ENCODE peak calls at places on chromosomes 2 and 18, in ten cellular contexts. I is PC-3, W is fibroblast of villous mesenchyme, Q is lung, C is AG09309, X is A549, Z is astrocyte of the spinal cord, J is mammary epithelial cell, P is GM12864, M is upper lobe of left lung. D is an unnamed sample.

GRCh38 chr18:6370886-6371635 is 43.6 kb downstream of the L3MBTL4 start:
- DNase-seq in I (peak; percentile 46), W (no peak), Q (peak; percentile 56), C (no peak), X (no peak), Z (no peak), J (no peak), P (no peak), M (peak; percentile 50), D (no peak)

GRCh38 chr2:237181844-237182243 is 96.2 kb downstream of the COPS8 start:
- DNase-seq in I (no peak), W (peak; percentile 99), Q (no peak), C (peak; percentile 84), X (peak; percentile 89), Z (peak; percentile 91), J (peak; percentile 17), P (no peak), M (no peak), D (peak; percentile 87)

GRCh38 chr2:74267068-74267467 is 68.7 kb downstream of the MTHFD2 start:
- DNase-seq in I (peak; percentile 76), W (no peak), Q (peak; percentile 32), C (no peak), X (peak; percentile 56), Z (no peak), J (peak; percentile 10), P (no peak), M (peak; percentile 49), D (no peak)

GRCh38 chr2:136057023-136057801 is 60.7 kb downstream of the CXCR4 start:
- DNase-seq in I (no peak), W (no peak), Q (no peak), C (no peak), X (no peak), Z (no peak), J (no peak), P (peak; percentile 26), M (no peak), D (no peak)

GRCh38 chr2:19178175-19178574 is 180.2 kb downstream of the OSR1 start:
- DNase-seq in I (peak; percentile 44), W (no peak), Q (no peak), C (no peak), X (no peak), Z (no peak), J (peak; percentile 26), P (no peak), M (no peak), D (peak; percentile 87)

GRCh38 chr2:173955004-173955403 is 10.2 kb downstream of the SP3 start:
- DNase-seq in I (no peak), W (no peak), Q (no peak), C (no peak), X (no peak), Z (no peak), J (no peak), P (no peak), M (no peak), D (no peak)

GRCh38 chr2:167187049-167187727 is 298.9 kb downstream of the XIRP2 start:
- DNase-seq in I (no peak), W (no peak), Q (no peak), C (no peak), X (no peak), Z (no peak), J (no peak), P (no peak), M (no peak), D (no peak)

GRCh38 chr2:177295479-177295878 is 31.0 kb upstream of the NFE2L2 start:
- DNase-seq in I (no peak), W (peak; percentile 90), Q (no peak), C (peak; percentile 76), X (no peak), Z (peak; percentile 55), J (no peak), P (no peak), M (no peak), D (peak; percentile 95)

GRCh38 chr2:25982273-25982967 is at the start of gene KIF3C:
- DNase-seq in I (peak; percentile 64), W (peak; percentile 52), Q (peak; percentile 61), C (no peak), X (peak; percentile 75), Z (peak; percentile 70), J (peak; percentile 70), P (no peak), M (peak; percentile 69), D (peak; percentile 59)
- TF ChIP-seq CTCF in I (no peak), W (no peak), Q (no peak), C (no peak), X (no peak), Z (no peak), J (no peak), P (no peak), M (no peak), D (no peak)

DNA sequence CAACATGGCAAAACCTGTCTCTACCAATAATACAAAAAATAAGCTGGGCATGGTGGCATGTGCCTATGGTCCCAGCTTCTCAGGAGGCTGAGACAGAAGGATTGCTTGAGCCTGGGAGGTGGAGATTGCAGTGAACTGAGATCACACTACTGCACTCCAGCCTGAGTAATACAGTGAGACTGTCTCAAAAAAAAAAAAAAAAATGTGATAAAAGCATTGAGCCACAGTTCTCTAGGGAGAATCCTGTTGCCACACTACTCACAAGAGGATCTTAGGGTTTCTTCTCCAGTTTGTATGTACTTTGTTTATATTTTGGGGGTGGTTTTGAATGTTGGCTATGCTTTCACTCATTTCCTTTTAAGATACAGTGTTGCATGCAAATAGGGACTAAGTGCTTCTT is 62.0 kb downstream of the TMEM185B start:
- DNase-seq in I (no peak), W (peak; percentile 35), Q (no peak), C (no peak), X (no peak), Z (no peak), J (no peak), P (no peak), M (no peak), D (peak; percentile 28)
- H3K4me3 ChIP-seq in I (no peak overlapping the region), W (no peak overlapping the region), Q (no peak overlapping the region), C (no peak overlapping the region), X (no peak overlapping the region), Z (no peak overlapping the region), J (no peak overlapping the region), P (no peak overlapping the region), M (no peak overlapping the region), D (no peak overlapping the region)

DNA sequence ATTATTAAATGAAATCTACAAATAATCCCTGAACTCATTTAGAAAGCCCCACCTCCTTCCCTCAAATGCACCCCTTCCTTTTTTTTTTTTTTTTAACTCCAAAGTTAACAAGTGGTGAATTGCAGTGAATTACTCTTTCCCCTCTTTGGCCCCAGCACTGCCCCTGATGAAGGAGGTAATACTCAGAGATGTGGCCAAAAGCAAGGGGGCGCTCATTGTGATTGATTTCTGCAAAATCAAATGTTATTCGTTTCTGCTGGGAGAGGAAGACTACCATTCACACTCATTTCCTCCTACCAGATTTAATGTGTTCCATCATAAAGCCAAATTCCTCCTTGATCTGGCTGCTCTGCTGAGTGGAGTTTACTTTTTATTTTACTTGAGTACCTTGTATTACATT is 259.4 kb downstream of the GPD2 start:
- DNase-seq in I (no peak), W (no peak), Q (no peak), C (no peak), X (no peak), Z (no peak), J (no peak), P (no peak), M (no peak), D (no peak)
- TF ChIP-seq CTCF in I (no peak), W (no peak), Q (no peak), C (no peak), X (no peak), Z (no peak), J (no peak), P (no peak), M (no peak), D (no peak)

DNA sequence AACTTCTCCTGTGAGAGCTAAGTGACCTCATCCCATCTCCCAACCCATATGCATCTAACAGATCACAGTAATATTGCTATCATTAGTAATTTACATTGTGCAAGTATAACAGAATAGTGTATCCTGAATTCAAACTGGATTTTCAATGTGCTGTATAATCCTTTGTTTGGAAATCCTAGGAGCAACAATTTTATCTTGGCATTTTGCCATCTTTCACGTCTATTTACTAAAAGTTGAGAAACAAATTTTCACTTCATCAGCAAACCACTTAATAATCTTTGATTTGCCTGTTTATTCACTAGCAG is 3.8 kb downstream of the HNRNPLL start:
- DNase-seq in I (peak; percentile 24), W (no peak), Q (no peak), C (no peak), X (no peak), Z (no peak), J (no peak), P (no peak), M (no peak), D (peak; percentile 45)
- H3K4me3 ChIP-seq in I (peak overlapping the region; percentile 84), W (no peak overlapping the region), Q (no peak overlapping the region), C (no peak overlapping the region), X (no peak overlapping the region), Z (no peak overlapping the region), J (no peak overlapping the region), P (no peak overlapping the region), M (no peak overlapping the region), D (peak overlapping the region; percentile 10)

DNA sequence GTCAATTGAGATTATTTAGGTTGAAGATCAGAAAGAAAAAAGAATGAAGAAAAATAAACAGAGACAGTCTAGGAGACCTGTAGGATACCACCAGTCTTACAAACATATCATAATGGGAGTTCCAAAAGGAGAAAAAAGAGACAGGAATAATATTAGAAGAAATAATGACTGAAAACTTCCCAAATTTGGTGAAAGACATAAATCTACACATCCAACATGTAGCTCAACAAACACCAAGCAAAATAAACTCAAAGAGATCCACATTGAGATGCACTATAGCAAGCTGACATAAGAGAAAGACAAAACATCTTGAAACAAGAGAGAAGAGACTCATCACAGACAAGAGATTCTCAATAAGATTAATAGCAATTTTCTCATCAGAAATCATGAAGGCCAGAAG is 274.0 kb downstream of the TFCP2L1 start:
- DNase-seq in I (no peak), W (no peak), Q (no peak), C (no peak), X (no peak), Z (no peak), J (no peak), P (no peak), M (no peak), D (no peak)
- TF ChIP-seq CTCF in I (no peak), W (no peak), Q (no peak), C (no peak), X (no peak), Z (no peak), J (no peak), P (no peak), M (no peak), D (no peak)

DNA sequence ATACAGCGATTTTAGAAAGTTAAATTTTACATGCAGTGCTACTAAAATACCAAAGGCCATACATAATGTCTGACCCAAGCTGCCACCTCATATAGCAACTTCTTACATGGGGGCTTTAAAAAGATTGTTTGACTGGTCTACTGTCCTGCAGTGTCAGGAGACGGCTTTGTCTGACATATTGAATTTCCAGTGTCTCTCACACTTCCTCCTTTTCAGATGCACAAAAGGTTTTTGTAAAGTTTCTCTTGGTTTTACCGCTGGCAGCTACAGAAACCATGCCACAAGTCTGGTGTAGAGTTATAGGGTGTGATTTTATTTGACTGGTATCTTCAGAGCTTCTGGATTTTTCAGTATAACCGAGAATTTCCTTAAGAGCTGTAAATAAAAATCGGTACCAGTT is 1.1 kb upstream of the ASAP2 start:
- DNase-seq in I (no peak), W (no peak), Q (no peak), C (no peak), X (no peak), Z (no peak), J (no peak), P (no peak), M (no peak), D (no peak)
- H3K4me3 ChIP-seq in I (peak overlapping the region; percentile 67), W (peak overlapping the region; percentile 54), Q (no peak overlapping the region), C (peak overlapping the region; percentile 43), X (peak overlapping the region; percentile 93), Z (no peak overlapping the region), J (peak overlapping the region; percentile 30), P (no peak overlapping the region), M (no peak overlapping the region), D (peak overlapping the region; percentile 92)